ENCODE peak calls at places on chromosomes 5 and 9, in six cellular contexts. Z is fibroblast of mammary gland; A is AG04450; I is ELF-1; Y is stimulated activated CD8-positive, alpha-beta memory T cell treated with anti-CD3 and anti-CD28 coated beads, Interleukin-2, amount 100 ng/mL, for 1 hour; D is mesothelial cell of epicardium. H is an unnamed sample.
A peak's percentile ranks its signal among the peaks of the same experiment; 100 is the strongest.

GRCh38 chr5:54412913-54413312 is 42.6 kb upstream of the HSPB3 start:
- DNase-seq in Z (no peak), A (no peak), I (no peak), Y (no peak), D (no peak), H (no peak)

GRCh38 chr9:70672136-70672535 is 257.7 kb upstream of the KLF9 start:
- DNase-seq in Z (peak; percentile 93), A (no peak), I (no peak), Y (no peak), D (no peak), H (no peak)

GRCh38 chr9:14842269-14842668 is 68.0 kb downstream of the FREM1 start:
- DNase-seq in Z (no peak), A (no peak), I (no peak), Y (no peak), D (no peak), H (no peak)

GRCh38 chr5:136062563-136063274 is 33.9 kb downstream of the TGFBI start:
- DNase-seq in Z (peak; percentile 60), A (no peak), I (peak; percentile 61), Y (no peak), D (no peak), H (no peak)

GRCh38 chr9:15268317-15268716 is 38.7 kb downstream of the TTC39B start:
- DNase-seq in Z (peak; percentile 18), A (no peak), I (no peak), Y (no peak), D (no peak), H (no peak)

GRCh38 chr9:134130503-134131375 is 5.1 kb upstream of the WDR5 start:
- DNase-seq in Z (no peak), A (no peak), I (peak; percentile 90), Y (no peak), D (no peak), H (peak; percentile 86)

GRCh38 chr9:68560131-68560844 is 19.6 kb upstream of the TMEM252 start:
- DNase-seq in Z (peak; percentile 70), A (peak; percentile 39), I (peak; percentile 82), Y (peak; percentile 3), D (no peak), H (peak; percentile 57)

GRCh38 chr9:103798620-103799019 is 295.5 kb upstream of the SMC2 start:
- DNase-seq in Z (peak; percentile 88), A (no peak), I (no peak), Y (no peak), D (no peak), H (no peak)

GRCh38 chr5:95931118-95931833 is 30.4 kb downstream of the ELL2 start:
- DNase-seq in Z (no peak), A (no peak), I (no peak), Y (no peak), D (no peak), H (no peak)

GRCh38 chr5:123387313-123387712 is 35.9 kb downstream of the CEP120 start:
- DNase-seq in Z (no peak), A (no peak), I (no peak), Y (no peak), D (no peak), H (no peak)

GRCh38 chr9:79256691-79257213 is 315.0 kb upstream of the TLE4 start:
- DNase-seq in Z (peak; percentile 28), A (no peak), I (peak; percentile 67), Y (no peak), D (no peak), H (no peak)

GRCh38 chr9:123437201-123437600 is 81.2 kb downstream of the CRB2 start:
- DNase-seq in Z (no peak), A (no peak), I (no peak), Y (no peak), D (no peak), H (no peak)